ENCODE peak calls at places on chromosomes 7 and 10, in nine cellular contexts. V, M, U, A, W, B, O, I and K are unnamed samples.

GRCh38 chr7:128014864-128015263 is 16.4 kb downstream of the LRRC4 start:
- DNase-seq in V (no peak), M (no peak), U (no peak), A (no peak), W (no peak), B (no peak), O (no peak), I (peak), K (no peak)

GRCh38 chr10:98309366-98310355 is 41.7 kb upstream of the LOXL4 start:
- DNase-seq in V (peak), M (no peak), U (peak), A (peak), W (no peak), B (no peak), O (peak), I (peak), K (peak)

GRCh38 chr10:71391701-71392100 is 5.0 kb upstream of the CDH23 start:
- DNase-seq in V (no peak), M (no peak), U (no peak), A (no peak), W (no peak), B (no peak), O (no peak), I (no peak), K (no peak)

GRCh38 chr7:123727071-123727837 is 21.5 kb downstream of the WASL start:
- DNase-seq in V (peak), M (no peak), U (peak), A (no peak), W (no peak), B (no peak), O (no peak), I (peak), K (no peak)

GRCh38 chr10:72107325-72108003 is 19.1 kb upstream of the SPOCK2 start:
- DNase-seq in V (no peak), M (no peak), U (no peak), A (no peak), W (no peak), B (no peak), O (no peak), I (no peak), K (no peak)

GRCh38 chr7:14766747-14767146 is 135.8 kb downstream of the DGKB start:
- DNase-seq in V (no peak), M (no peak), U (no peak), A (no peak), W (no peak), B (no peak), O (no peak), I (no peak), K (no peak)

GRCh38 chr7:100863406-100863950 is 3.7 kb upstream of the TRIP6 start:
- DNase-seq in V (no peak), M (no peak), U (no peak), A (peak), W (no peak), B (no peak), O (no peak), I (no peak), K (no peak)

GRCh38 chr7:127995157-127995865 is 35.9 kb downstream of the LRRC4 start:
- DNase-seq in V (peak), M (no peak), U (no peak), A (peak), W (no peak), B (no peak), O (no peak), I (peak), K (no peak)

GRCh38 chr10:59463909-59464308 is 101.6 kb upstream of the FAM13C start:
- DNase-seq in V (no peak), M (no peak), U (no peak), A (no peak), W (no peak), B (no peak), O (no peak), I (no peak), K (no peak)

GRCh38 chr10:61973169-61973568 is 71.7 kb downstream of the ARID5B start:
- DNase-seq in V (peak), M (no peak), U (no peak), A (no peak), W (no peak), B (no peak), O (no peak), I (peak), K (no peak)

GRCh38 chr7:44057849-44058758 is 7.3 kb downstream of the PGAM2 start:
- DNase-seq in V (no peak), M (no peak), U (no peak), A (no peak), W (no peak), B (no peak), O (no peak), I (no peak), K (no peak)

DNA sequence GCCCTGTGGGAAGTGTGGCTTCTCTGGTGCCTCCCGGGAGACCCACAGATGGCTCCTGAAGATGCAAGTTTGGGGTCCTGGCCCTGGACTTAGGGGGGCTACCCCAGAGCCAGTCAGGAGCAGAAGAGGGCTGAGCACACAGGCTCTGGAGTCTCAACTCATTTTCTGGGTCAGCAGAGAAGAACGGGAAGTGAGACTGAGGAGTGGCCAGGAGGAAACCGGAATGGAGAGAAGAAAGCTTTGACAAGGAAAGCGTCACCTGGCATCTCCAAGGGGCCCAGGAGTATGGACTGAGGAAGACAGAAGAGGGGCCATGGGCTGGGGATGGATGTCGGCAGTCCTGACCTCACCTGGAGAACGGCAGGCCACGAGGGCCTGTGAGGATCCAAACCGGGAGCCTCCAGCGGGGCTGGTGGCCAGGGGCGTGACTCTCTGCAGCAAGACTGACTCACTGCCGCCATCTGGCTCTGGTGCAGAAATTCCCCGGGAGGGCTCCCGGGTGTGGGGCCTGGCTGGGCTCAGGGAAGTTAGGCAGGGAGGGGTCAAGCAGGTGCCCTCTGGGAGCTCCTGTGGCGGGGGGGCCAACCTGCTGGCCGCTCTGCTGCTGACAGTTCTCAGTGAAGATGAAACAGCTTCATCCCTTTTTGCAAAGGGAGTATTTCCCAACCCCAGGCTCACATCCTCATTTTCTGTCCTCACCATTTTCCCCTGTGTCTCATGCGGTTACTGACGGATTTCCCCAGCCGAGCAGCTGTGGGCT is 23.6 kb downstream of the DAGLB start:
- DNase-seq in V (no peak), M (no peak), U (no peak), A (peak), W (no peak), B (no peak), O (no peak), I (no peak), K (no peak)
- TF ChIP-seq CTCF in V (no peak), M (no peak), U (peak), A (no peak), W (no peak), B (no peak), O (no peak), I (no peak), K (no peak)

DNA sequence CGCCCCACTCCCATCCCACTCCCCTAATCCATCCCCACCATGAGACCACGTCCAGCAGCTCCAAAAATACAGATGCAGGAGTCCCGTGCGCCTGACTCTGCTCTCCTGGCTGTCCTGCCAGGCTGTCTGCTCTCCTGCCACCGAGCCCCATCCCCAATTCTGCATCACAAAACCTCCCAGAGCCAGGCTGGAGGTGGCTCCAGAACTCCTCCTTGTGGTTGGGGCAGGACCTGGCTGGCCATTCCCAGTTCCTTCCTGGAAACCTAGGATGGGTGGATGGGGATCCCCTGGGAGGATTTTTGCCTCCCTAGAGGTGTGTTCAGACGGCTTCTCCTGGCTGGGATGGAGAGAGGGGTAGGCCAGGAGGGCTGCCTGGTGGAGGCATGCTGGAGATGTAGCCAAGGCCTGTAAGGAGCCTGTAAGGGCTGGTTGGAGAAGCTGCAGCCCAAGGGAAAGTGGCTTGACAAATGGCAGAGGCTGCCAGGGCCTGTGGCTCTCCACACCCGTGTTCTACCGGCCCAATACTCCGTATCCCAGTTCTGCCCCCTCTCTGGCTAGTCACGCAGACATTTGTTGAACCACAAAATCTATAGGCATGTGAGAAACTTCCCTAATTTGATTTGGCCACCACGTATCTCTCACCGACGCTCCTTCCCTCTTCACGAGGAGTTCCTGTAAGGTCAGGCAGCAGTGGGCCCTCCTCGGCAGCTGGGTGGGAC is 99.3 kb downstream of the ARHGAP22 start:
- DNase-seq in V (no peak), M (no peak), U (no peak), A (no peak), W (no peak), B (no peak), O (no peak), I (no peak), K (no peak)
- TF ChIP-seq CTCF in V (peak), M (no peak), U (peak), A (no peak), W (no peak), B (no peak), O (peak), I (peak), K (peak)

DNA sequence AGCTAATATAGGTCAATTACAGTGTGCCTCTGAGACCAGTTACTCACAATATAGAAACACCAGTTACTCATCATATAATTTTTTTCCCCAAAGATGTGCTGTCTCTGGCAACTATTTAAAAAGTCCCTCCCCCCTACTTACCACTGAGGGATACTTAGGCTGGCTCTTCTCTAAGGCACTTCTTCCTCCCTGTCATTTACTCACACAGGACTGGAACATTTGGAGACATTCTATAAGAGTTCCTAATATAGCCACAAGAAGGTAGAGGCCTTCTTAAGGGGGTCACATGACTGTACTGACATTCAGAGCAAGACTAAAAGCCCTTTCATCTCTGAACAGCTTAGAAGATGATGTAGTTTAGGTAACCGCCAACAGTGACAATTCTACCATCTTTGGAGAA is 44.4 kb upstream of the SLIT1 start:
- DNase-seq in V (no peak), M (no peak), U (no peak), A (no peak), W (no peak), B (no peak), O (no peak), I (peak), K (no peak)
- TF ChIP-seq CTCF in V (no peak), M (no peak), U (no peak), A (no peak), W (no peak), B (no peak), O (no peak), I (no peak), K (no peak)

GRCh38 chr10:102347236-102347828 is 48.2 kb upstream of the NFKB2 start:
- DNase-seq in V (peak), M (no peak), U (peak), A (peak), W (no peak), B (no peak), O (peak), I (peak), K (peak)

DNA sequence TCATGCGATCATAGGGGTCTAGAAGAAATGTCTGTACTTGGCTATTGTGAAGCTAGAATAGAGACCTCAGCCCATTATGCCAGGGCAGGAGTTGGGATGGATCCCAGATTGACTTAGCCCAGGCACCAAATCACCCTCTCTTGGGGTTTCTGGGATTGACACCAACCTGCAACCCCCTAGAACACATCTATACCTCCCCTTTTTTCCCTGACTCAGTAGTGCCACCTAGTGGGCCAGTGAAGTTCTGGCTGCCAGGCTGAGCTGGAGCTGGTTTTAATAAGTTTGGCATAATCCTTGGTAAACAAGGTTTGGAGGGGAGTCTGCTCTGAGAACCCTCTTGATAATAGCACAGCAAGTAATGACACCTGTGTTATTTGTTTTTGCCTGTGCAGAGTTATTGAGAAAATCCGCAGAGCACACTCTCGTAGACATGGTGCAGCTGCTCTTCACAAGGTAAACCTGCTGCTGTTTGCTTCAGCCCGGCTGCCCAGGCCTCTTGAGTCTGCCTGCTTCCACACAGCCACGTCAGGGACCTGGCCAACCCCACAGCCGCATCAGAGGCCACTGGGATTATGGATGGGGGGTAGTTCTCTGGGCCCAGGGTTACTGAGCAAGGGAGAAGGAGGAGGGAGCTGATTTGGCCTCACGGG is 43.3 kb upstream of the NFKB2 start:
- DNase-seq in V (peak), M (peak), U (peak), A (peak), W (peak), B (peak), O (peak), I (peak), K (peak)
- TF ChIP-seq CTCF in V (peak), M (peak), U (peak), A (peak), W (peak), B (peak), O (peak), I (peak), K (peak)